ENCODE peak calls at places on chromosomes 3 and 15, in five cellular contexts. V is neuronal stem cell, T is transverse colon, C is psoas muscle, W is mammary epithelial cell. K is an unnamed sample. For H3K27me3 and H3K9me3, the result is how much of the 10 kb centered on the place peaks cover.

GRCh38 chr3:25018909-25019308 is 409.2 kb upstream of the RARB start:
- DNase-seq in T (no peak), C (no peak), V (no peak), W (no peak), K (no peak)

GRCh38 chr3:171135536-171135935 is 109.0 kb upstream of the SLC2A2 start:
- DNase-seq in T (no peak), C (no peak), V (no peak), W (no peak), K (no peak)

GRCh38 chr15:98403169-98403568 is 245.2 kb upstream of the IGF1R start:
- DNase-seq in V (no peak), C (no peak), T (no peak), W (no peak), K (no peak)

GRCh38 chr3:32177702-32178198 is 60.7 kb upstream of the CMTM8 start:
- DNase-seq in W (peak), T (peak), V (peak), C (no peak), K (peak)

GRCh38 chr15:65110676-65111292 is 4.2 kb downstream of the UBAP1L start:
- DNase-seq in C (no peak), T (no peak), W (peak), V (no peak), K (no peak)

GRCh38 chr3:111904376-111905241 is 45.5 kb downstream of the PHLDB2 start:
- DNase-seq in V (no peak), W (peak), C (no peak), T (no peak), K (no peak)

GRCh38 chr3:132690040-132690439 is 29.9 kb downstream of the UBA5 start:
- DNase-seq in C (no peak), T (no peak), V (no peak), W (no peak), K (no peak)

GRCh38 chr3:179015551-179016020 is 56.0 kb downstream of the ZMAT3 start:
- DNase-seq in C (no peak), W (peak), V (peak), T (peak), K (peak)

GRCh38 chr3:101036213-101036618 is 43.0 kb upstream of the ABI3BP start:
- DNase-seq in T (no peak), W (peak), V (peak), C (peak), K (no peak)

GRCh38 chr3:29280675-29281264 is at the start of gene RBMS3:
- DNase-seq in V (peak), C (peak), W (peak), T (peak), K (peak)

GRCh38 chr3:116417151-116417550 is 28.1 kb downstream of the LSAMP start:
- DNase-seq in V (no peak), T (no peak), C (no peak), W (no peak), K (no peak)

GRCh38 chr3:178479860-178480259 is 56.4 kb upstream of the KCNMB2 start:
- DNase-seq in T (no peak), C (no peak), W (no peak), V (no peak), K (no peak)

GRCh38 chr3:104805042-104805441 is 561.7 kb upstream of the ALCAM start:
- DNase-seq in C (no peak), W (no peak), V (no peak), T (no peak), K (no peak)

GRCh38 chr3:77320514-77320913 is 280.6 kb downstream of the ROBO2 start:
- DNase-seq in T (no peak), V (peak), C (no peak), W (no peak), K (no peak)

GRCh38 chr3:171806200-171807128 is 3.8 kb downstream of the PLD1 start:
- DNase-seq in T (no peak), W (peak), C (no peak), V (no peak), K (no peak)

GRCh38 chr3:14403636-14404395 is 1.4 kb downstream of the SLC6A6 start:
- DNase-seq in V (no peak), T (peak), C (peak), W (no peak), K (no peak)

GRCh38 chr3:73140772-73141434 is 79.4 kb downstream of the EBLN2 start:
- DNase-seq in C (no peak), W (no peak), T (no peak), V (no peak), K (no peak)

GRCh38 chr3:155088705-155089380 is 8.7 kb downstream of the MME start:
- DNase-seq in V (no peak), W (no peak), T (no peak), C (no peak), K (no peak)

GRCh38 chr3:86109434-86109833 is 881.5 kb downstream of the VGLL3 start:
- DNase-seq in C (no peak), T (no peak), W (no peak), V (no peak), K (no peak)

GRCh38 chr3:151227438-151228290 is 24.6 kb upstream of the GPR171 start:
- DNase-seq in C (peak), V (peak), T (peak), W (peak), K (peak)

GRCh38 chr15:70521576-70522322 is 241.6 kb downstream of the UACA start:
- DNase-seq in T (no peak), V (no peak), C (no peak), W (no peak), K (no peak)

GRCh38 chr3:132038198-132038825 is 3.5 kb upstream of the CPNE4 start:
- DNase-seq in V (no peak), W (peak), C (no peak), T (no peak), K (no peak)

GRCh38 chr15:63476229-63476632 is 28.2 kb upstream of the USP3 start:
- DNase-seq in V (no peak), C (no peak), W (peak), T (no peak), K (no peak)

GRCh38 chr3:181622365-181622764 is 89.4 kb upstream of the SOX2 start:
- DNase-seq in T (no peak), W (peak), V (no peak), C (no peak), K (no peak)

GRCh38 chr3:43262194-43262593 is 24.1 kb upstream of the SNRK start:
- DNase-seq in V (no peak), W (no peak), T (no peak), C (no peak), K (no peak)

GRCh38 chr3:171446801-171447578 is 13.2 kb downstream of the TNIK start:
- DNase-seq in W (peak), C (no peak), V (no peak), T (no peak), K (no peak)

GRCh38 chr3:24199775-24200247 is 254.7 kb downstream of the NR1D2 start:
- DNase-seq in V (no peak), W (no peak), T (no peak), C (no peak), K (no peak)

DNA sequence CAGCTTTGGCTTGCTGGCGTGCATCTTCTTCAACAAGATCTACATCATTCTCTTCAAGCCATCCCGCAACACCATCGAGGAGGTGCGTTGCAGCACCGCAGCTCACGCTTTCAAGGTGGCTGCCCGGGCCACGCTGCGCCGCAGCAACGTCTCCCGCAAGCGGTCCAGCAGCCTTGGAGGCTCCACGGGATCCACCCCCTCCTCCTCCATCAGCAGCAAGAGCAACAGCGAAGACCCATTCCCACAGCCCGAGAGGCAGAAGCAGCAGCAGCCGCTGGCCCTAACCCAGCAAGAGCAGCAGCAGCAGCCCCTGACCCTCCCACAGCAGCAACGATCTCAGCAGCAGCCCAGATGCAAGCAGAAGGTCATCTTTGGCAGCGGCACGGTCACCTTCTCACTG is 40.6 kb upstream of the CSTA start:
- DNase-seq in T (no peak), V (no peak), C (no peak), W (no peak), K (no peak)
- H3K27me3 ChIP-seq in T (under half), V (under half), C (under half), W (under half), K (under half)

GRCh38 chr3:1892459-1892858 is 206.2 kb upstream of the CNTN4 start:
- DNase-seq in W (no peak), C (no peak), V (no peak), T (no peak), K (no peak)
- H3K9me3 ChIP-seq in W (under half), C (under half), V (under half), T (under half), K (under half)

GRCh38 chr15:67819636-67820035 is 5.7 kb upstream of the SKOR1 start:
- DNase-seq in T (no peak), W (no peak), V (no peak), C (peak), K (no peak)
- H3K27me3 ChIP-seq in T (half or more), W (half or more), V (half or more), C (under half), K (half or more)

GRCh38 chr3:44729384-44729910 is at the start of gene ZNF501:
- DNase-seq in W (peak), C (peak), T (peak), V (peak), K (peak)
- H3K9me3 ChIP-seq in W (half or more), C (half or more), T (half or more), V (half or more), K (under half)

GRCh38 chr15:39434751-39435238 is 146.1 kb upstream of the THBS1 start:
- DNase-seq in W (no peak), T (no peak), C (no peak), V (no peak), K (no peak)
- H3K27me3 ChIP-seq in W (under half), T (under half), C (under half), V (under half), K (under half)

GRCh38 chr3:129927072-129927471 is 33.6 kb upstream of the TMCC1 start:
- DNase-seq in V (no peak), C (no peak), W (no peak), T (no peak), K (no peak)
- H3K9me3 ChIP-seq in V (under half), C (under half), W (under half), T (under half), K (under half)